ENCODE peak calls at places on chromosomes 6 and 20, in nine cellular contexts. One of them, this sample, is unnamed.

GRCh38 chr20:63766695-63767426 is 27.3 kb downstream of the SLC2A4RG start:
- DNase-seq in stimulated activated CD4-positive, alpha-beta T cell treated with anti-CD3 and anti-CD28 coated beads, Interleukin-1b, Interleukin-23, amount 100 ng/mL, for 1 hour: no peak
- DNase-seq in NCI-H748 treated with DMSO at 0.1 percent for 48 hours: no peak
- DNase-seq in amniotic stem cell: no peak
- DNase-seq in T-helper 9 cell: no peak
- DNase-seq in stomach: no peak
- DNase-seq in PC-3: no peak
- DNase-seq in NCI-H2029: no peak
- DNase-seq in GM12865: no peak
- DNase-seq in this sample: no peak

GRCh38 chr6:159788757-159789376 is 535 bp downstream of the TCP1 start:
- DNase-seq in stimulated activated CD4-positive, alpha-beta T cell treated with anti-CD3 and anti-CD28 coated beads, Interleukin-1b, Interleukin-23, amount 100 ng/mL, for 1 hour: no peak
- DNase-seq in NCI-H748 treated with DMSO at 0.1 percent for 48 hours: no peak
- DNase-seq in amniotic stem cell: no peak
- DNase-seq in T-helper 9 cell: peak; percentile 14
- DNase-seq in stomach: peak; percentile 59
- DNase-seq in PC-3: peak; percentile 10
- DNase-seq in NCI-H2029: no peak
- DNase-seq in GM12865: peak; percentile 72
- DNase-seq in this sample: peak; percentile 71

GRCh38 chr6:111723412-111723970 is 117.8 kb upstream of the TRAF3IP2 start:
- DNase-seq in stimulated activated CD4-positive, alpha-beta T cell treated with anti-CD3 and anti-CD28 coated beads, Interleukin-1b, Interleukin-23, amount 100 ng/mL, for 1 hour: no peak
- DNase-seq in NCI-H748 treated with DMSO at 0.1 percent for 48 hours: no peak
- DNase-seq in amniotic stem cell: no peak
- DNase-seq in T-helper 9 cell: no peak
- DNase-seq in stomach: no peak
- DNase-seq in PC-3: no peak
- DNase-seq in NCI-H2029: no peak
- DNase-seq in GM12865: no peak
- DNase-seq in this sample: no peak

GRCh38 chr6:139007428-139007827 is 19.4 kb upstream of the REPS1 start:
- DNase-seq in stimulated activated CD4-positive, alpha-beta T cell treated with anti-CD3 and anti-CD28 coated beads, Interleukin-1b, Interleukin-23, amount 100 ng/mL, for 1 hour: no peak
- DNase-seq in NCI-H748 treated with DMSO at 0.1 percent for 48 hours: no peak
- DNase-seq in amniotic stem cell: no peak
- DNase-seq in T-helper 9 cell: no peak
- DNase-seq in stomach: no peak
- DNase-seq in PC-3: no peak
- DNase-seq in NCI-H2029: no peak
- DNase-seq in GM12865: no peak
- DNase-seq in this sample: no peak

GRCh38 chr6:63899550-63899949 is 263.9 kb downstream of the PHF3 start:
- DNase-seq in stimulated activated CD4-positive, alpha-beta T cell treated with anti-CD3 and anti-CD28 coated beads, Interleukin-1b, Interleukin-23, amount 100 ng/mL, for 1 hour: no peak
- DNase-seq in NCI-H748 treated with DMSO at 0.1 percent for 48 hours: no peak
- DNase-seq in amniotic stem cell: no peak
- DNase-seq in T-helper 9 cell: no peak
- DNase-seq in stomach: no peak
- DNase-seq in PC-3: peak; percentile 67
- DNase-seq in NCI-H2029: no peak
- DNase-seq in GM12865: no peak
- DNase-seq in this sample: no peak

GRCh38 chr20:59402697-59403096 is 102.3 kb downstream of the EDN3 start:
- DNase-seq in stimulated activated CD4-positive, alpha-beta T cell treated with anti-CD3 and anti-CD28 coated beads, Interleukin-1b, Interleukin-23, amount 100 ng/mL, for 1 hour: no peak
- DNase-seq in NCI-H748 treated with DMSO at 0.1 percent for 48 hours: peak; percentile 55
- DNase-seq in amniotic stem cell: no peak
- DNase-seq in T-helper 9 cell: no peak
- DNase-seq in stomach: no peak
- DNase-seq in PC-3: peak; percentile 20
- DNase-seq in NCI-H2029: no peak
- DNase-seq in GM12865: no peak
- DNase-seq in this sample: no peak

GRCh38 chr20:41017448-41018042 is 11.1 kb upstream of the TOP1 start:
- DNase-seq in stimulated activated CD4-positive, alpha-beta T cell treated with anti-CD3 and anti-CD28 coated beads, Interleukin-1b, Interleukin-23, amount 100 ng/mL, for 1 hour: no peak
- DNase-seq in NCI-H748 treated with DMSO at 0.1 percent for 48 hours: no peak
- DNase-seq in amniotic stem cell: no peak
- DNase-seq in T-helper 9 cell: no peak
- DNase-seq in stomach: no peak
- DNase-seq in PC-3: peak; percentile 86
- DNase-seq in NCI-H2029: no peak
- DNase-seq in GM12865: no peak
- DNase-seq in this sample: no peak

GRCh38 chr6:89148016-89148750 is 2.3 kb downstream of the PM20D2 start:
- DNase-seq in stimulated activated CD4-positive, alpha-beta T cell treated with anti-CD3 and anti-CD28 coated beads, Interleukin-1b, Interleukin-23, amount 100 ng/mL, for 1 hour: peak; percentile 6
- DNase-seq in NCI-H748 treated with DMSO at 0.1 percent for 48 hours: no peak
- DNase-seq in amniotic stem cell: no peak
- DNase-seq in T-helper 9 cell: no peak
- DNase-seq in stomach: no peak
- DNase-seq in PC-3: peak; percentile 20
- DNase-seq in NCI-H2029: no peak
- DNase-seq in GM12865: no peak
- DNase-seq in this sample: no peak

GRCh38 chr6:158038291-158039177 is 56.9 kb downstream of the SYNJ2 start:
- DNase-seq in stimulated activated CD4-positive, alpha-beta T cell treated with anti-CD3 and anti-CD28 coated beads, Interleukin-1b, Interleukin-23, amount 100 ng/mL, for 1 hour: no peak
- DNase-seq in NCI-H748 treated with DMSO at 0.1 percent for 48 hours: no peak
- DNase-seq in amniotic stem cell: no peak
- DNase-seq in T-helper 9 cell: no peak
- DNase-seq in stomach: no peak
- DNase-seq in PC-3: no peak
- DNase-seq in NCI-H2029: no peak
- DNase-seq in GM12865: no peak
- DNase-seq in this sample: no peak

GRCh38 chr6:76790881-76791280 is 672.4 kb downstream of the HTR1B start:
- DNase-seq in stimulated activated CD4-positive, alpha-beta T cell treated with anti-CD3 and anti-CD28 coated beads, Interleukin-1b, Interleukin-23, amount 100 ng/mL, for 1 hour: no peak
- DNase-seq in NCI-H748 treated with DMSO at 0.1 percent for 48 hours: no peak
- DNase-seq in amniotic stem cell: no peak
- DNase-seq in T-helper 9 cell: no peak
- DNase-seq in stomach: no peak
- DNase-seq in PC-3: no peak
- DNase-seq in NCI-H2029: no peak
- DNase-seq in GM12865: no peak
- DNase-seq in this sample: no peak

GRCh38 chr20:36856196-36856595 is 19.7 kb upstream of the TLDC2 start:
- DNase-seq in stimulated activated CD4-positive, alpha-beta T cell treated with anti-CD3 and anti-CD28 coated beads, Interleukin-1b, Interleukin-23, amount 100 ng/mL, for 1 hour: no peak
- DNase-seq in NCI-H748 treated with DMSO at 0.1 percent for 48 hours: no peak
- DNase-seq in amniotic stem cell: peak; percentile 27
- DNase-seq in T-helper 9 cell: no peak
- DNase-seq in stomach: no peak
- DNase-seq in PC-3: peak; percentile 38
- DNase-seq in NCI-H2029: no peak
- DNase-seq in GM12865: no peak
- DNase-seq in this sample: no peak

GRCh38 chr6:45589367-45589766 is 211.6 kb upstream of the SUPT3H start:
- DNase-seq in stimulated activated CD4-positive, alpha-beta T cell treated with anti-CD3 and anti-CD28 coated beads, Interleukin-1b, Interleukin-23, amount 100 ng/mL, for 1 hour: no peak
- DNase-seq in NCI-H748 treated with DMSO at 0.1 percent for 48 hours: no peak
- DNase-seq in amniotic stem cell: no peak
- DNase-seq in T-helper 9 cell: no peak
- DNase-seq in stomach: no peak
- DNase-seq in PC-3: peak; percentile 17
- DNase-seq in NCI-H2029: no peak
- DNase-seq in GM12865: no peak
- DNase-seq in this sample: no peak

GRCh38 chr20:10495173-10495572 is 60.1 kb downstream of the SLX4IP start:
- DNase-seq in stimulated activated CD4-positive, alpha-beta T cell treated with anti-CD3 and anti-CD28 coated beads, Interleukin-1b, Interleukin-23, amount 100 ng/mL, for 1 hour: no peak
- DNase-seq in NCI-H748 treated with DMSO at 0.1 percent for 48 hours: no peak
- DNase-seq in amniotic stem cell: no peak
- DNase-seq in T-helper 9 cell: no peak
- DNase-seq in stomach: no peak
- DNase-seq in PC-3: no peak
- DNase-seq in NCI-H2029: no peak
- DNase-seq in GM12865: no peak
- DNase-seq in this sample: no peak

GRCh38 chr6:121630716-121631115 is 195.3 kb downstream of the GJA1 start:
- DNase-seq in stimulated activated CD4-positive, alpha-beta T cell treated with anti-CD3 and anti-CD28 coated beads, Interleukin-1b, Interleukin-23, amount 100 ng/mL, for 1 hour: no peak
- DNase-seq in NCI-H748 treated with DMSO at 0.1 percent for 48 hours: no peak
- DNase-seq in amniotic stem cell: no peak
- DNase-seq in T-helper 9 cell: no peak
- DNase-seq in stomach: no peak
- DNase-seq in PC-3: peak; percentile 59
- DNase-seq in NCI-H2029: no peak
- DNase-seq in GM12865: no peak
- DNase-seq in this sample: no peak

GRCh38 chr6:38012573-38012972 is 193.0 kb downstream of the ZFAND3 start:
- DNase-seq in stimulated activated CD4-positive, alpha-beta T cell treated with anti-CD3 and anti-CD28 coated beads, Interleukin-1b, Interleukin-23, amount 100 ng/mL, for 1 hour: no peak
- DNase-seq in NCI-H748 treated with DMSO at 0.1 percent for 48 hours: peak; percentile 71
- DNase-seq in amniotic stem cell: no peak
- DNase-seq in T-helper 9 cell: no peak
- DNase-seq in stomach: no peak
- DNase-seq in PC-3: peak; percentile 67
- DNase-seq in NCI-H2029: no peak
- DNase-seq in GM12865: peak; percentile 76
- DNase-seq in this sample: no peak

GRCh38 chr20:53269380-53269779 is 297.2 kb downstream of the TSHZ2 start:
- DNase-seq in stimulated activated CD4-positive, alpha-beta T cell treated with anti-CD3 and anti-CD28 coated beads, Interleukin-1b, Interleukin-23, amount 100 ng/mL, for 1 hour: no peak
- DNase-seq in NCI-H748 treated with DMSO at 0.1 percent for 48 hours: no peak
- DNase-seq in amniotic stem cell: no peak
- DNase-seq in T-helper 9 cell: no peak
- DNase-seq in stomach: no peak
- DNase-seq in PC-3: no peak
- DNase-seq in NCI-H2029: no peak
- DNase-seq in GM12865: no peak
- DNase-seq in this sample: no peak

GRCh38 chr20:38932457-38933120 is 6.4 kb downstream of the FAM83D start:
- DNase-seq in stimulated activated CD4-positive, alpha-beta T cell treated with anti-CD3 and anti-CD28 coated beads, Interleukin-1b, Interleukin-23, amount 100 ng/mL, for 1 hour: no peak
- DNase-seq in NCI-H748 treated with DMSO at 0.1 percent for 48 hours: no peak
- DNase-seq in amniotic stem cell: no peak
- DNase-seq in T-helper 9 cell: no peak
- DNase-seq in stomach: no peak
- DNase-seq in PC-3: no peak
- DNase-seq in NCI-H2029: no peak
- DNase-seq in GM12865: no peak
- DNase-seq in this sample: no peak

GRCh38 chr6:15937582-15937981 is 191.3 kb upstream of the MYLIP start:
- DNase-seq in stimulated activated CD4-positive, alpha-beta T cell treated with anti-CD3 and anti-CD28 coated beads, Interleukin-1b, Interleukin-23, amount 100 ng/mL, for 1 hour: no peak
- DNase-seq in NCI-H748 treated with DMSO at 0.1 percent for 48 hours: no peak
- DNase-seq in amniotic stem cell: no peak
- DNase-seq in T-helper 9 cell: no peak
- DNase-seq in stomach: no peak
- DNase-seq in PC-3: no peak
- DNase-seq in NCI-H2029: no peak
- DNase-seq in GM12865: no peak
- DNase-seq in this sample: no peak

This sample was measured in left lobe of liver.